ENCODE peak calls at places on chromosomes 11 and 22, in ten cellular contexts. Z is dorsolateral prefrontal cortex, X is MM.1S, B is nephron progenitor cell, C is AG10803, R is stomach, T is RWPE1, H is MCF 10A, D is fibroblast of the aortic adventitia, Y is transverse colon. O is an unnamed sample.

GRCh38 chr11:9153651-9154050 is 62.3 kb upstream of the SCUBE2 start:
- DNase-seq in Z (no peak), X (no peak), B (no peak), C (no peak), R (no peak), T (no peak), H (no peak), D (no peak), Y (no peak), O (no peak)

GRCh38 chr22:46830001-46830715 is 67.7 kb downstream of the TBC1D22A start:
- DNase-seq in Z (no peak), X (no peak), B (no peak), C (peak; percentile 73), R (peak; percentile 53), T (peak; percentile 25), H (peak; percentile 55), D (peak; percentile 80), Y (peak; percentile 34), O (no peak)

GRCh38 chr22:18929459-18929858 is 6.6 kb downstream of the PRODH start:
- DNase-seq in Z (no peak), X (no peak), B (no peak), C (no peak), R (no peak), T (no peak), H (no peak), D (no peak), Y (no peak), O (peak; percentile 73)

GRCh38 chr11:99422581-99423434 is 402.1 kb downstream of the CNTN5 start:
- DNase-seq in Z (no peak), X (no peak), B (no peak), C (no peak), R (no peak), T (no peak), H (no peak), D (no peak), Y (no peak), O (no peak)

GRCh38 chr11:12410006-12410728 is 32.8 kb downstream of the PARVA start:
- DNase-seq in Z (no peak), X (no peak), B (no peak), C (peak; percentile 78), R (no peak), T (no peak), H (peak; percentile 31), D (peak; percentile 56), Y (no peak), O (no peak)

GRCh38 chr22:27238935-27239510 is 562.5 kb downstream of the MN1 start:
- DNase-seq in Z (no peak), X (no peak), B (peak; percentile 48), C (peak; percentile 97), R (no peak), T (peak; percentile 74), H (peak; percentile 83), D (peak; percentile 99), Y (no peak), O (peak; percentile 94)

GRCh38 chr22:29396126-29396525 is 7.8 kb upstream of the AP1B1 start:
- DNase-seq in Z (no peak), X (no peak), B (no peak), C (no peak), R (no peak), T (no peak), H (no peak), D (no peak), Y (no peak), O (no peak)

GRCh38 chr11:14764899-14765527 is 121.4 kb downstream of the PDE3B start:
- DNase-seq in Z (no peak), X (peak; percentile 94), B (no peak), C (no peak), R (no peak), T (no peak), H (peak; percentile 25), D (peak; percentile 47), Y (no peak), O (no peak)

GRCh38 chr11:123020968-123021367 is 39.3 kb upstream of the BSX start:
- DNase-seq in Z (no peak), X (peak; percentile 69), B (peak; percentile 33), C (peak; percentile 56), R (no peak), T (peak; percentile 60), H (peak; percentile 63), D (peak; percentile 51), Y (peak; percentile 10), O (no peak)

GRCh38 chr11:68330700-68331337 is 18.4 kb downstream of the LRP5 start:
- DNase-seq in Z (no peak), X (no peak), B (no peak), C (no peak), R (no peak), T (no peak), H (no peak), D (no peak), Y (no peak), O (no peak)

GRCh38 chr11:128324531-128325141 is 262.7 kb downstream of the ETS1 start:
- DNase-seq in Z (no peak), X (no peak), B (no peak), C (no peak), R (no peak), T (no peak), H (no peak), D (no peak), Y (peak; percentile 43), O (no peak)

GRCh38 chr11:5380740-5381342 is 2.8 kb upstream of the OR51M1 start:
- DNase-seq in Z (no peak), X (peak; percentile 60), B (peak; percentile 66), C (peak; percentile 73), R (peak; percentile 54), T (peak; percentile 49), H (peak; percentile 74), D (peak; percentile 83), Y (peak; percentile 27), O (no peak)

GRCh38 chr11:693887-694562 is 997 bp downstream of the DEAF1 start:
- DNase-seq in Z (no peak), X (peak; percentile 6), B (no peak), C (no peak), R (no peak), T (no peak), H (no peak), D (no peak), Y (peak; percentile 69), O (no peak)

GRCh38 chr11:30017467-30017895 is 651 bp upstream of the KCNA4 start:
- DNase-seq in Z (no peak), X (no peak), B (peak; percentile 14), C (no peak), R (no peak), T (peak; percentile 1), H (no peak), D (no peak), Y (no peak), O (no peak)

GRCh38 chr11:133065847-133066485 is 466.3 kb downstream of the OPCML start:
- DNase-seq in Z (no peak), X (no peak), B (no peak), C (peak; percentile 62), R (no peak), T (no peak), H (no peak), D (no peak), Y (no peak), O (no peak)

DNA sequence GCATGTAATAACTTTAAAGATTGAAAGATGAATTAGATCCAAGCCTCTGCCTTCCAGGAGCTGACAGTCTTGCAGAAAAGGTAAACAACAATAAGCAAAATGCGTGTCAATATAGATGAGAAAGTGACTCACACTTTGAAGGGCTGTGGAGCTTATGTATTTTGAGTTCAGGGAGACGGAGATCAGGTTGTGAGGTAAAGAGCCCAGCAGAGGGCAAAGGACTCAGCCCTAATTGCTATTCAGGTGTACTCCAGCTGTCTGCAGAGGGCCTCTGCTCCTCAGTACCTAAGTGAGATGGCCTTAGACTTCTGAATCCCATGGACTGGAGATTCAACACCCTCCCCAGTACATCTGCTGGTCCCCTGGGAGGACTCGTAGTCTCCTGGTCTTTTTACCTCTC is 22.9 kb upstream of the CTR9 start:
- DNase-seq in Z (no peak), X (no peak), B (no peak), C (no peak), R (no peak), T (no peak), H (no peak), D (no peak), Y (no peak), O (no peak)
- TF ChIP-seq CTCF in Z (no peak), X (no peak), B (no peak), C (no peak), R (no peak), T (no peak), H (no peak), D (no peak), Y (no peak), O (no peak)

GRCh38 chr11:65817815-65818680 is 15.7 kb upstream of the SNX32 start:
- DNase-seq in Z (peak; percentile 88), X (peak; percentile 88), B (peak; percentile 99), C (peak; percentile 79), R (peak; percentile 98), T (peak; percentile 86), H (peak; percentile 81), D (peak; percentile 85), Y (peak; percentile 98), O (peak; percentile 98)
- TF ChIP-seq CTCF in Z (peak; percentile 100), X (peak; percentile 94), B (peak; percentile 99), C (peak; percentile 75), R (peak; percentile 100), T (peak; percentile 99), H (peak; percentile 99), D (peak; percentile 91), Y (peak; percentile 95), O (peak; percentile 100)

GRCh38 chr11:65919151-65920034 is at the start of gene DRAP1:
- DNase-seq in Z (peak; percentile 100), X (peak; percentile 99), B (peak; percentile 100), C (peak; percentile 99), R (peak; percentile 99), T (peak; percentile 94), H (peak; percentile 97), D (peak; percentile 97), Y (peak; percentile 99), O (peak; percentile 99)
- TF ChIP-seq CTCF in Z (peak; percentile 16), X (no peak), B (no peak), C (no peak), R (no peak), T (no peak), H (no peak), D (no peak), Y (no peak), O (no peak)

GRCh38 chr22:35577799-35578659 is 37.4 kb downstream of the RASD2 start:
- DNase-seq in Z (no peak), X (no peak), B (no peak), C (no peak), R (no peak), T (no peak), H (no peak), D (no peak), Y (no peak), O (no peak)

GRCh38 chr22:35578836-35579575 is 38.1 kb downstream of the MB start:
- DNase-seq in Z (no peak), X (no peak), B (no peak), C (no peak), R (no peak), T (no peak), H (no peak), D (no peak), Y (peak; percentile 72), O (no peak)

GRCh38 chr22:35582218-35582860 is 34.8 kb downstream of the MB start:
- DNase-seq in Z (no peak), X (no peak), B (no peak), C (no peak), R (no peak), T (no peak), H (no peak), D (no peak), Y (no peak), O (no peak)

GRCh38 chr22:35581023-35581413 is 36.1 kb downstream of the MB start:
- DNase-seq in Z (no peak), X (no peak), B (no peak), C (no peak), R (no peak), T (no peak), H (no peak), D (no peak), Y (no peak), O (no peak)

GRCh38 chr22:35580351-35581022 is 36.6 kb downstream of the MB start:
- DNase-seq in Z (no peak), X (no peak), B (no peak), C (no peak), R (no peak), T (no peak), H (no peak), D (no peak), Y (no peak), O (no peak)
- TF ChIP-seq CTCF in Z (no peak), X (no peak), B (no peak), C (no peak), R (no peak), T (no peak), H (no peak), D (no peak), Y (no peak), O (no peak)